ENCODE peak calls at places on chromosomes 3 and 15, in four cellular contexts. One of them, this sample, is unnamed.

GRCh38 chr15:79598639-79599038 is 166.5 kb downstream of the MINAR1 start:
- DNase-seq in CD8-positive, alpha-beta memory T cell: no peak
- DNase-seq in neural progenitor cell: no peak
- DNase-seq in body of pancreas: peak; percentile 34
- DNase-seq in this sample: no peak

GRCh38 chr15:33671456-33671855 is 296.8 kb upstream of the CHRM5 start:
- DNase-seq in CD8-positive, alpha-beta memory T cell: no peak
- DNase-seq in neural progenitor cell: no peak
- DNase-seq in body of pancreas: no peak
- DNase-seq in this sample: no peak

GRCh38 chr3:169939751-169940150 is 26.9 kb upstream of the SEC62 start:
- DNase-seq in CD8-positive, alpha-beta memory T cell: no peak
- DNase-seq in neural progenitor cell: no peak
- DNase-seq in body of pancreas: no peak
- DNase-seq in this sample: no peak

GRCh38 chr3:138768126-138768525 is 66.6 kb downstream of the PIK3CB start:
- DNase-seq in CD8-positive, alpha-beta memory T cell: no peak
- DNase-seq in neural progenitor cell: no peak
- DNase-seq in body of pancreas: no peak
- DNase-seq in this sample: no peak

GRCh38 chr3:110576962-110577361 is 494.7 kb upstream of the NECTIN3 start:
- DNase-seq in CD8-positive, alpha-beta memory T cell: no peak
- DNase-seq in neural progenitor cell: peak; percentile 78
- DNase-seq in body of pancreas: no peak
- DNase-seq in this sample: peak; percentile 86

GRCh38 chr15:60821462-60822061 is 342.6 kb upstream of the ICE2 start:
- DNase-seq in CD8-positive, alpha-beta memory T cell: no peak
- DNase-seq in neural progenitor cell: no peak
- DNase-seq in body of pancreas: no peak
- DNase-seq in this sample: no peak

GRCh38 chr3:47108546-47108945 is 55.4 kb downstream of the SETD2 start:
- DNase-seq in CD8-positive, alpha-beta memory T cell: no peak
- DNase-seq in neural progenitor cell: peak; percentile 52
- DNase-seq in body of pancreas: no peak
- DNase-seq in this sample: no peak

GRCh38 chr3:4290272-4290893 is 12.8 kb upstream of the SETMAR start:
- DNase-seq in CD8-positive, alpha-beta memory T cell: peak; percentile 4
- DNase-seq in neural progenitor cell: peak; percentile 30
- DNase-seq in body of pancreas: peak; percentile 52
- DNase-seq in this sample: peak; percentile 49

GRCh38 chr3:47421741-47422649 is 41.2 kb downstream of the PTPN23 start:
- DNase-seq in CD8-positive, alpha-beta memory T cell: no peak
- DNase-seq in neural progenitor cell: no peak
- DNase-seq in body of pancreas: peak; percentile 48
- DNase-seq in this sample: no peak

GRCh38 chr3:159796744-159797143 is 191.9 kb upstream of the IL12A start:
- DNase-seq in CD8-positive, alpha-beta memory T cell: no peak
- DNase-seq in neural progenitor cell: no peak
- DNase-seq in body of pancreas: no peak
- DNase-seq in this sample: no peak

GRCh38 chr15:69117431-69117841 is 43.0 kb upstream of the GLCE start:
- DNase-seq in CD8-positive, alpha-beta memory T cell: no peak
- DNase-seq in neural progenitor cell: peak; percentile 48
- DNase-seq in body of pancreas: no peak
- DNase-seq in this sample: no peak

GRCh38 chr3:185341616-185342457 is 21.1 kb upstream of the MAP3K13 start:
- DNase-seq in CD8-positive, alpha-beta memory T cell: no peak
- DNase-seq in neural progenitor cell: no peak
- DNase-seq in body of pancreas: peak; percentile 64
- DNase-seq in this sample: no peak

GRCh38 chr3:107525101-107525953 is 2.6 kb downstream of the BBX start:
- DNase-seq in CD8-positive, alpha-beta memory T cell: peak; percentile 19
- DNase-seq in neural progenitor cell: peak; percentile 49
- DNase-seq in body of pancreas: peak; percentile 23
- DNase-seq in this sample: peak; percentile 42

GRCh38 chr3:12643724-12644123 is 20.2 kb downstream of the RAF1 start:
- DNase-seq in CD8-positive, alpha-beta memory T cell: no peak
- DNase-seq in neural progenitor cell: no peak
- DNase-seq in body of pancreas: no peak
- DNase-seq in this sample: no peak

GRCh38 chr3:57261119-57261518 is 31.4 kb downstream of the ASB14 start:
- DNase-seq in CD8-positive, alpha-beta memory T cell: no peak
- DNase-seq in neural progenitor cell: no peak
- DNase-seq in body of pancreas: no peak
- DNase-seq in this sample: no peak

GRCh38 chr3:68295457-68295856 is 636.9 kb downstream of the TAFA4 start:
- DNase-seq in CD8-positive, alpha-beta memory T cell: no peak
- DNase-seq in neural progenitor cell: no peak
- DNase-seq in body of pancreas: no peak
- DNase-seq in this sample: no peak
- H3K27ac ChIP-seq in CD8-positive, alpha-beta memory T cell: no peak overlapping the region
- H3K27ac ChIP-seq in neural progenitor cell: no peak overlapping the region
- H3K27ac ChIP-seq in body of pancreas: no peak overlapping the region
- H3K27ac ChIP-seq in this sample: no peak overlapping the region

GRCh38 chr3:141403576-141403975 is 35.3 kb downstream of the ZBTB38 start:
- DNase-seq in CD8-positive, alpha-beta memory T cell: no peak
- DNase-seq in neural progenitor cell: no peak
- DNase-seq in body of pancreas: no peak
- DNase-seq in this sample: no peak

GRCh38 chr3:141399979-141400971 is 32.0 kb downstream of the ZBTB38 start:
- DNase-seq in CD8-positive, alpha-beta memory T cell: no peak
- DNase-seq in neural progenitor cell: peak; percentile 64
- DNase-seq in body of pancreas: peak; percentile 49
- DNase-seq in this sample: peak; percentile 42

GRCh38 chr3:141402476-141403171 is 34.3 kb downstream of the ZBTB38 start:
- DNase-seq in CD8-positive, alpha-beta memory T cell: peak; percentile 21
- DNase-seq in neural progenitor cell: peak; percentile 82
- DNase-seq in body of pancreas: peak; percentile 69
- DNase-seq in this sample: peak; percentile 76

GRCh38 chr3:141401095-141401494 is 32.8 kb downstream of the ZBTB38 start:
- DNase-seq in CD8-positive, alpha-beta memory T cell: no peak
- DNase-seq in neural progenitor cell: no peak
- DNase-seq in body of pancreas: no peak
- DNase-seq in this sample: no peak

GRCh38 chr3:141401584-141402475 is 33.5 kb downstream of the ZBTB38 start:
- DNase-seq in CD8-positive, alpha-beta memory T cell: peak; percentile 54
- DNase-seq in neural progenitor cell: peak; percentile 73
- DNase-seq in body of pancreas: peak; percentile 49
- DNase-seq in this sample: peak; percentile 66
- H3K4me1 ChIP-seq in CD8-positive, alpha-beta memory T cell: peaks cover 61% of the 10 kb centered on the region
- H3K4me1 ChIP-seq in neural progenitor cell: peaks cover 29% of the 10 kb centered on the region
- H3K4me1 ChIP-seq in body of pancreas: peaks cover 56% of the 10 kb centered on the region
- H3K4me1 ChIP-seq in this sample: peaks cover 25% of the 10 kb centered on the region

GRCh38 chr15:99252326-99252725 is 1.0 kb downstream of the LRRC28 start:
- DNase-seq in CD8-positive, alpha-beta memory T cell: no peak
- DNase-seq in neural progenitor cell: no peak
- DNase-seq in body of pancreas: no peak
- DNase-seq in this sample: no peak
- H3K27ac ChIP-seq in CD8-positive, alpha-beta memory T cell: no peak overlapping the region
- H3K27ac ChIP-seq in neural progenitor cell: no peak overlapping the region
- H3K27ac ChIP-seq in body of pancreas: no peak overlapping the region
- H3K27ac ChIP-seq in this sample: peak overlapping the region; percentile 91

DNA sequence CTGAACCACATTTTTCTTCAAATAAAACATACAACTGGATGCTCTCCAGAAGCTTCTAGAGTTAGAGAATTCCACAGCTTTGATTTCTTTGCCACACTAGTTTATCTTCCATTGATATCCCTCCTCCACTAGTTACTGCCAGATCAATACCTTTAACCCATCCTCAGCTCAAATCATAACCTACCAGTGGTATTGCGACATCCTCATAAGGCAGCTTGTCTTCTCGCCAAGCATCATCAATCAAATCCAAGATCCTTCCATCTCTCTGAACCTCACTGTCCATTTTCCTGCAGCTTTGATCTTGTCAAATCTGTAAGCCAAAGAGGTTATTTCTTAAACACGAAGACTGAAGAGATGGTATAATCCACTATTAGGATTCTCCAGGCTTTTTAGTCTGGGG is 3.2 kb downstream of the ANAPC13 start:
- DNase-seq in CD8-positive, alpha-beta memory T cell: no peak
- DNase-seq in neural progenitor cell: no peak
- DNase-seq in body of pancreas: no peak
- DNase-seq in this sample: no peak
- H3K4me1 ChIP-seq in CD8-positive, alpha-beta memory T cell: peaks cover 29% of the 10 kb centered on the region
- H3K4me1 ChIP-seq in neural progenitor cell: peaks cover 17% of the 10 kb centered on the region
- H3K4me1 ChIP-seq in body of pancreas: peaks cover 39% of the 10 kb centered on the region
- H3K4me1 ChIP-seq in this sample: peaks cover 15% of the 10 kb centered on the region

GRCh38 chr3:193730976-193731375 is 138.0 kb downstream of the OPA1 start:
- DNase-seq in CD8-positive, alpha-beta memory T cell: no peak
- DNase-seq in neural progenitor cell: peak; percentile 10
- DNase-seq in body of pancreas: no peak
- DNase-seq in this sample: no peak
- H3K27ac ChIP-seq in CD8-positive, alpha-beta memory T cell: no peak overlapping the region
- H3K27ac ChIP-seq in neural progenitor cell: no peak overlapping the region
- H3K27ac ChIP-seq in body of pancreas: no peak overlapping the region
- H3K27ac ChIP-seq in this sample: no peak overlapping the region

DNA sequence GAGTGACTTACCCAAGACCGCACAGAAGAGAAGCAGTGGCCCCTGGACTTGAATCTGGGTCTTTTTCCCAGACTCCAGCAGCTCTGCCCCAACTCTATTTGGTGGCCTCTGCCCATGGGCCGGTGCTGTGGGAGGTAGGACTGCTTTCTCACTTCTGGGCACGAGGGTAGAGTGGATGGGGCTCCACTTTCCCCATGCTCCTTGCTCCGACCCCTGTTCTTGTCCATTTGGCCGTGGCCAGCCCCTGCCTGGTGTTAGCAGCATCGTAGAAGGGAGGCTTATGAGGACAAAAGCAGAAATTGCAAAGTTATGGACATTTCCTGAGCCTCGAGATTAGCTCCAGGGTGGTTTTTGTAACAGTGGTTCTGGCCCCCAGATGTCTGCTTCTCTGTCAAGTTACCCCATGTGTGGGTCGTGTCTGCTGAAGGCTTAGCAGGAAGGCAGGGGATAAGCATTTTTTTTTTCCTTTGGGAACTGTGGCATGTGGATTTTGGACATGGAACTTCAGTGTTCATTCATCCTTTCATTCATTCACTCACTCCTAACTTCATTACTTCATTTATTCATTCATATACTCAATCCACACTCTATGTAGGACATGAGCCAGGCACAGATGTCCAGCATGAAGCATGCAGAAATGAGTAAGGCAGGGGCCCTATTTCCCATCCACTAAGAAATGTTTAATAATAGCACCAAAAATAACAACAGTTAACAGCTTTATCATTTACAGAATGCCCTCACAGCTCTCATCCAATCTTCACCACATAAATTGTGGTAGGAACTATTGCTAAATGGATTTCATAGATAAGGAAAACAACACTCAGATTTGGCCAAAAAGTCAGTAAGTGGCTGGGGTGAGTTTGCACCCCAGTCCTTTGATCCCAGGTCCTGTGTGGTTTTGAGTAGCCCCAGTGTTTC is 180.5 kb downstream of the OPA1 start:
- DNase-seq in CD8-positive, alpha-beta memory T cell: no peak
- DNase-seq in neural progenitor cell: no peak
- DNase-seq in body of pancreas: no peak
- DNase-seq in this sample: peak; percentile 22
- H3K4me1 ChIP-seq in CD8-positive, alpha-beta memory T cell: peaks cover 3% of the 10 kb centered on the region
- H3K4me1 ChIP-seq in neural progenitor cell: peaks cover 67% of the 10 kb centered on the region
- H3K4me1 ChIP-seq in body of pancreas: no peaks in the 10 kb centered on the region
- H3K4me1 ChIP-seq in this sample: peaks cover 6% of the 10 kb centered on the region

DNA sequence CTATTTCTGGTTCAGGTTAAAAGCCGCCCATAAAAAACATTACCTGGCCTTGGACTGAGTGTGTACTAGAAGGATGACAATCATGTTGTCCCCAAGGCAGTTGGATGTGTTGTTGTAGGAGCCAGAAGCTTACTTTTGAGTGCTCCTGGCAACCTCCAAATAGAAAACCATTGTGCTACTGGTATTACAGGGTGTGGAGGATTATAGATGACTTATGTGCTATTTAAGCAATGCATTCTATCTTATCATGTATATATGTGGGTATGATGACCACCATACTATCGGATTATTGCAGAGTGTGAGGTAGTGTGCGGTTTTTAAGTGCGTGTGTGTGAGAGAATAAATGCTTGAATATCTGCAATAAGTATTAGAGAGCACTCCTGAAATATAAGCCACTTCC is 11.9 kb upstream of the MBNL1 start:
- DNase-seq in CD8-positive, alpha-beta memory T cell: no peak
- DNase-seq in neural progenitor cell: no peak
- DNase-seq in body of pancreas: no peak
- DNase-seq in this sample: no peak
- H3K27ac ChIP-seq in CD8-positive, alpha-beta memory T cell: peak overlapping the region; percentile 68
- H3K27ac ChIP-seq in neural progenitor cell: no peak overlapping the region
- H3K27ac ChIP-seq in body of pancreas: no peak overlapping the region
- H3K27ac ChIP-seq in this sample: no peak overlapping the region

This sample was measured in cardiac muscle cell.